ENCODE peak calls at places on chromosomes 13 and 19, in nine cellular contexts. M is WTC11; C is cerebellar nuclear complex; W is head of caudate nucleus; I is substantia nigra; D is endothelial cell of umbilical vein; N is M059J; K is NCI-H1105; U is stimulated activated CD8-positive, alpha-beta memory T cell treated with anti-CD3 and anti-CD28 coated beads, Interleukin-4, amount 100 ng/mL, for 4 hours. H is an unnamed sample.

GRCh38 chr19:48170817-48171347 is 402 bp downstream of the ZSWIM9 start:
- DNase-seq in C (no peak), I (no peak), N (no peak), U (no peak), M (peak; percentile 20), K (no peak), W (no peak), D (no peak), H (no peak)

GRCh38 chr13:106573279-106573831 is 5.4 kb upstream of the ARGLU1 start:
- DNase-seq in N (no peak), I (no peak), K (no peak), D (no peak), U (no peak), C (no peak), W (no peak), M (no peak), H (no peak)

GRCh38 chr19:13089139-13089856 is 13.4 kb downstream of the LYL1 start:
- DNase-seq in W (no peak), I (no peak), C (no peak), M (peak; percentile 76), D (no peak), U (no peak), N (peak; percentile 25), K (no peak), H (peak; percentile 94)

GRCh38 chr19:45168767-45169351 is 8.1 kb upstream of the NKPD1 start:
- DNase-seq in D (no peak), M (no peak), C (no peak), I (no peak), U (no peak), K (no peak), N (no peak), W (no peak), H (no peak)

GRCh38 chr19:12665646-12666304 is 767 bp downstream of the MAN2B1 start:
- DNase-seq in I (no peak), D (no peak), C (no peak), K (no peak), M (no peak), N (peak; percentile 24), U (no peak), W (no peak), H (peak; percentile 60)

GRCh38 chr13:70967564-70967963 is 859.3 kb upstream of the KLHL1 start:
- DNase-seq in W (no peak), U (no peak), I (no peak), N (no peak), C (no peak), D (no peak), M (no peak), K (no peak), H (no peak)

GRCh38 chr13:46743191-46743590 is 53.8 kb downstream of the ESD start:
- DNase-seq in C (no peak), D (no peak), U (no peak), K (no peak), N (no peak), M (no peak), I (no peak), W (no peak), H (no peak)

GRCh38 chr13:31119526-31119925 is 42.2 kb downstream of the HSPH1 start:
- DNase-seq in U (no peak), K (no peak), I (no peak), D (no peak), N (no peak), M (no peak), W (no peak), C (no peak), H (no peak)

GRCh38 chr13:75797256-75797655 is 161.1 kb downstream of the LMO7 start:
- DNase-seq in W (no peak), C (no peak), U (no peak), K (no peak), I (no peak), D (no peak), M (no peak), N (no peak), H (no peak)

GRCh38 chr19:43425567-43426392 is 11.1 kb downstream of the TEX101 start:
- DNase-seq in U (no peak), M (no peak), D (no peak), C (no peak), K (peak; percentile 50), W (peak; percentile 20), N (peak; percentile 76), I (no peak), H (no peak)

GRCh38 chr13:109919715-109920375 is 133.5 kb upstream of the IRS2 start:
- DNase-seq in W (no peak), U (no peak), M (no peak), C (no peak), K (no peak), I (no peak), D (no peak), N (peak; percentile 37), H (no peak)

GRCh38 chr19:15367439-15367838 is 12.1 kb downstream of the AKAP8 start:
- DNase-seq in C (no peak), W (no peak), I (no peak), M (no peak), U (no peak), D (no peak), N (no peak), K (no peak), H (no peak)

GRCh38 chr13:30126903-30127428 is 180.4 kb downstream of the KATNAL1 start:
- DNase-seq in N (peak; percentile 53), D (no peak), M (no peak), W (no peak), K (no peak), C (no peak), I (no peak), U (no peak), H (no peak)

GRCh38 chr13:100664171-100664900 is 10.3 kb downstream of the TMTC4 start:
- DNase-seq in W (no peak), D (no peak), M (no peak), N (no peak), K (no peak), U (no peak), C (no peak), I (no peak), H (no peak)

GRCh38 chr13:42422681-42423080 is 150.7 kb downstream of the AKAP11 start:
- DNase-seq in M (no peak), K (no peak), W (no peak), I (no peak), D (no peak), C (no peak), N (no peak), U (no peak), H (no peak)

GRCh38 chr19:46350758-46351159 is 3.9 kb downstream of the PPP5C start:
- DNase-seq in K (no peak), C (no peak), N (no peak), D (peak; percentile 63), W (no peak), I (no peak), U (no peak), M (no peak), H (no peak)

GRCh38 chr19:1313695-1314613 is 28.3 kb downstream of the EFNA2 start:
- DNase-seq in N (no peak), I (no peak), K (no peak), C (no peak), U (no peak), W (no peak), M (no peak), D (no peak), H (no peak)

GRCh38 chr19:33868821-33869412 is 72.2 kb downstream of the KCTD15 start:
- DNase-seq in U (no peak), I (peak; percentile 28), K (no peak), N (peak; percentile 58), W (peak; percentile 41), C (no peak), D (peak; percentile 43), M (peak; percentile 38), H (peak; percentile 66)

GRCh38 chr19:46040952-46041500 is at the start of gene IGFL4:
- DNase-seq in U (no peak), K (peak; percentile 35), I (no peak), C (no peak), M (no peak), W (no peak), D (no peak), N (peak; percentile 89), H (no peak)

GRCh38 chr19:46297700-46298476 is 1.0 kb downstream of the HIF3A start:
- DNase-seq in M (peak; percentile 35), U (no peak), K (no peak), W (peak; percentile 20), I (peak; percentile 54), D (peak; percentile 43), C (no peak), N (no peak), H (peak; percentile 81)

GRCh38 chr13:98451676-98452105 is 125.2 kb downstream of the STK24 start:
- DNase-seq in M (no peak), I (peak; percentile 31), C (no peak), N (no peak), K (no peak), W (peak; percentile 46), U (no peak), D (no peak), H (no peak)

GRCh38 chr19:32104465-32105235 is 240.8 kb upstream of the ZNF507 start:
- DNase-seq in C (no peak), K (no peak), D (no peak), I (no peak), N (peak; percentile 43), U (no peak), M (no peak), W (no peak), H (no peak)

GRCh38 chr19:17775245-17775927 is 19.6 kb upstream of the B3GNT3 start:
- DNase-seq in M (peak; percentile 87), K (no peak), W (no peak), C (no peak), N (no peak), U (no peak), D (peak; percentile 32), I (no peak), H (peak; percentile 86)

GRCh38 chr19:41327499-41328156 is 17.7 kb downstream of the CCDC97 start:
- DNase-seq in U (peak; percentile 66), W (no peak), M (peak; percentile 40), N (peak; percentile 43), D (peak; percentile 88), C (no peak), K (no peak), I (peak; percentile 28), H (peak; percentile 87)

GRCh38 chr13:32060319-32060924 is 28.8 kb downstream of the FRY start:
- DNase-seq in D (no peak), N (no peak), I (no peak), C (no peak), K (no peak), M (no peak), U (no peak), W (no peak), H (no peak)

GRCh38 chr19:18741566-18742121 is 49.5 kb downstream of the COMP start:
- DNase-seq in M (no peak), U (no peak), W (no peak), K (peak; percentile 32), N (peak; percentile 30), I (no peak), D (no peak), C (no peak), H (no peak)

GRCh38 chr19:1975081-1975480 is 34.1 kb downstream of the CSNK1G2 start:
- DNase-seq in C (no peak), K (no peak), M (no peak), D (no peak), I (peak; percentile 18), U (no peak), W (peak; percentile 61), N (no peak), H (no peak)

GRCh38 chr13:27920677-27921420 is 1.0 kb downstream of the PDX1 start:
- DNase-seq in M (peak; percentile 46), W (no peak), D (no peak), I (no peak), U (no peak), N (no peak), C (no peak), K (peak; percentile 8), H (peak; percentile 70)

GRCh38 chr13:97330448-97330847 is 103.5 kb upstream of the RAP2A start:
- DNase-seq in M (no peak), K (no peak), C (no peak), U (no peak), I (no peak), W (no peak), D (no peak), N (no peak), H (no peak)

GRCh38 chr19:6387372-6387771 is 5.6 kb downstream of the GTF2F1 start:
- DNase-seq in U (no peak), M (no peak), D (no peak), W (no peak), K (no peak), C (no peak), N (no peak), I (no peak), H (peak; percentile 34)

H was measured in H7.